ENCODE peak calls at places on chromosome 21, in six cellular contexts. R is activated CD8-positive, alpha-beta memory T cell treated with anti-CD3 and anti-CD28 coated beads, Interleukin-2, amount 50 U/mL, for 48 hours; A is T-helper 9 cell; T is H54; B is fibroblast of the conjunctiva; K is gastrocnemius medialis. E is an unnamed sample.

GRCh38 chr21:46003575-46004007 is 22.0 kb downstream of the COL6A1 start:
- DNase-seq in T (no peak), A (no peak), R (no peak), B (no peak), K (no peak), E (no peak)

GRCh38 chr21:31509108-31510017 is 150.1 kb upstream of the SOD1 start:
- DNase-seq in R (peak; percentile 88), K (no peak), B (no peak), T (peak; percentile 92), A (peak; percentile 51), E (no peak)

GRCh38 chr21:45999581-46000181 is 18.1 kb downstream of the COL6A1 start:
- DNase-seq in A (no peak), T (no peak), K (no peak), R (no peak), B (no peak), E (no peak)

GRCh38 chr21:44434936-44435635 is 20.2 kb upstream of the LRRC3 start:
- DNase-seq in R (peak; percentile 46), T (no peak), B (no peak), K (peak; percentile 3), A (no peak), E (no peak)

GRCh38 chr21:26405735-26406361 is 167.2 kb downstream of the CYYR1 start:
- DNase-seq in A (no peak), K (no peak), T (peak; percentile 74), R (peak; percentile 52), B (peak; percentile 48), E (no peak)

GRCh38 chr21:37225440-37225839 is 41.7 kb downstream of the VPS26C start:
- DNase-seq in B (no peak), R (peak; percentile 82), T (no peak), K (no peak), A (no peak), E (no peak)

GRCh38 chr21:18913914-18914313 is 510.3 kb upstream of the TMPRSS15 start:
- DNase-seq in K (no peak), R (no peak), B (no peak), T (no peak), A (no peak), E (no peak)

GRCh38 chr21:28317177-28317950 is 675.3 kb downstream of the LTN1 start:
- DNase-seq in A (no peak), R (no peak), K (no peak), T (no peak), B (no peak), E (no peak)

GRCh38 chr21:44844256-44844655 is 26.4 kb upstream of the SUMO3 start:
- DNase-seq in A (no peak), R (no peak), B (no peak), T (no peak), K (no peak), E (no peak)

GRCh38 chr21:29299906-29300546 is 1.3 kb downstream of the BACH1 start:
- DNase-seq in R (peak; percentile 62), A (no peak), T (peak; percentile 76), B (peak; percentile 92), K (peak; percentile 72), E (peak; percentile 57)

GRCh38 chr21:45472445-45473365 is 67.7 kb downstream of the COL18A1 start:
- DNase-seq in A (no peak), K (no peak), T (no peak), R (no peak), B (no peak), E (no peak)

GRCh38 chr21:33943293-33943692 is 27.7 kb upstream of the ATP5PO start:
- DNase-seq in K (no peak), A (no peak), B (no peak), R (no peak), T (no peak), E (no peak)

GRCh38 chr21:37758997-37759396 is 157.3 kb downstream of the KCNJ6 start:
- DNase-seq in R (no peak), K (no peak), T (peak; percentile 18), A (no peak), B (peak; percentile 2), E (no peak)

GRCh38 chr21:34363733-34364132 is at the start of gene KCNE2:
- DNase-seq in B (no peak), T (no peak), A (no peak), K (no peak), R (peak; percentile 33), E (no peak)

GRCh38 chr21:42425603-42425985 is 21.9 kb downstream of the UBASH3A start:
- DNase-seq in T (no peak), A (no peak), K (no peak), B (no peak), R (no peak), E (no peak)

GRCh38 chr21:44947930-44948331 is 8.1 kb downstream of the SLX9 start:
- DNase-seq in R (no peak), A (no peak), K (peak; percentile 95), T (peak; percentile 92), B (no peak), E (no peak)

GRCh38 chr21:44557491-44558328 is 885 bp downstream of the KRTAP10-3 start:
- DNase-seq in R (no peak), B (no peak), T (no peak), A (no peak), K (no peak), E (no peak)

GRCh38 chr21:33924079-33924765 is 8.6 kb upstream of the ATP5PO start:
- DNase-seq in B (peak; percentile 70), A (peak; percentile 96), T (peak; percentile 71), K (peak; percentile 78), R (peak; percentile 98), E (peak; percentile 39)

GRCh38 chr21:15001773-15002647 is 62.8 kb downstream of the NRIP1 start:
- DNase-seq in K (no peak), B (no peak), A (no peak), R (no peak), T (no peak), E (no peak)

GRCh38 chr21:37139154-37139553 is 66.1 kb downstream of the TTC3 start:
- DNase-seq in A (no peak), B (no peak), T (no peak), R (no peak), K (no peak), E (no peak)

GRCh38 chr21:25862596-25862995 is 127.8 kb downstream of the GABPA start:
- DNase-seq in T (peak; percentile 9), A (no peak), K (no peak), B (no peak), R (no peak), E (no peak)

GRCh38 chr21:45027241-45028196 is 46.9 kb upstream of the ADARB1 start:
- DNase-seq in A (no peak), R (no peak), B (no peak), T (no peak), K (no peak), E (no peak)

GRCh38 chr21:39527664-39528381 is 76.1 kb downstream of the SH3BGR start:
- DNase-seq in T (no peak), K (no peak), A (no peak), B (no peak), R (no peak), E (no peak)

E was measured in SK-N-MC.